ENCODE peak calls at places on chromosomes 13 and 19, in eight cellular contexts. W is psoas muscle, P is heart right ventricle, Q is ascending aorta, V is lower lobe of right lung, Y is endothelial cell of umbilical vein, J is left lung, U is IMR-90. L is an unnamed sample.
A peak's percentile ranks its signal among the peaks of the same experiment; 100 is the strongest.

GRCh38 chr19:49921871-49922755 is 6.9 kb upstream of the ATF5 start:
- DNase-seq in U (peak; percentile 81), J (no peak), V (no peak), W (peak; percentile 65), Q (no peak), P (no peak), Y (no peak), L (no peak)

GRCh38 chr19:590396-590745 is 690 bp downstream of the HCN2 start:
- DNase-seq in V (no peak), Y (no peak), W (no peak), Q (no peak), P (no peak), U (peak; percentile 30), J (no peak), L (no peak)

GRCh38 chr13:113275387-113275786 is 21.7 kb upstream of the LAMP1 start:
- DNase-seq in V (no peak), Y (peak; percentile 74), J (no peak), Q (no peak), W (peak; percentile 66), P (no peak), U (peak; percentile 75), L (peak; percentile 37)

GRCh38 chr19:12365372-12366162 is at the start of gene ZNF442:
- DNase-seq in P (peak; percentile 99), Q (peak; percentile 98), J (peak; percentile 97), Y (peak; percentile 93), V (peak; percentile 94), W (peak; percentile 98), U (peak; percentile 93), L (peak; percentile 95)

GRCh38 chr19:51027873-51028272 is 1.5 kb upstream of the KLK11 start:
- DNase-seq in Q (no peak), Y (no peak), J (no peak), P (no peak), W (no peak), U (no peak), V (no peak), L (no peak)

GRCh38 chr19:10149427-10149826 is 29.7 kb upstream of the EIF3G start:
- DNase-seq in P (no peak), V (no peak), U (no peak), Y (no peak), W (no peak), Q (no peak), J (no peak), L (no peak)

GRCh38 chr13:41137951-41138350 is 5.3 kb upstream of the KBTBD6 start:
- DNase-seq in Y (no peak), W (no peak), P (no peak), V (no peak), Q (no peak), U (peak; percentile 81), J (no peak), L (no peak)

GRCh38 chr13:26965976-26966375 is 205.4 kb upstream of the GPR12 start:
- DNase-seq in W (peak; percentile 69), Y (no peak), Q (no peak), J (no peak), U (peak; percentile 93), V (peak; percentile 45), P (peak; percentile 87), L (no peak)

DNA sequence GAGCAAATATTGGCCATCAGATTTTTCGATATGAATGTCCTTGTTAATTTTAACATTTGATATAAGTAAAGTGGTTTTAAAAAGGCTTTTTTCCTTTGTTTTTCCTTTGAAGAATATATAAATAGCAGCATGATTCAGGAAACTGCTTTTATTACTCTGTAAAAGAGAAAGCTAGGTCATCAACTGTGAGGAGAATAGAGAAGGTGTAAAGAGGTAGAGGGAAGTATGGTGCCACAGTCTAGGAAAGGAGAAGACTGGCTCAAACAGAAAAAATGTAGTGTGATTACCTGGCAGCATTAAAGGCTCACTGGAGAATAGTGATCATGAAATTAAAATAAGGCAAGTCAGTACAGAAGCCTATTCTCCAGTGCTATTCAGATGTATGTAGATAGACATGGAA is 1115.8 kb upstream of the PCDH9 start:
- DNase-seq in P (no peak), Y (no peak), J (no peak), W (no peak), V (no peak), U (no peak), Q (no peak), L (no peak)
- TF ChIP-seq CTCF in P (no peak), Y (no peak), J (no peak), W (no peak), V (no peak), U (no peak), Q (no peak), L (no peak)

DNA sequence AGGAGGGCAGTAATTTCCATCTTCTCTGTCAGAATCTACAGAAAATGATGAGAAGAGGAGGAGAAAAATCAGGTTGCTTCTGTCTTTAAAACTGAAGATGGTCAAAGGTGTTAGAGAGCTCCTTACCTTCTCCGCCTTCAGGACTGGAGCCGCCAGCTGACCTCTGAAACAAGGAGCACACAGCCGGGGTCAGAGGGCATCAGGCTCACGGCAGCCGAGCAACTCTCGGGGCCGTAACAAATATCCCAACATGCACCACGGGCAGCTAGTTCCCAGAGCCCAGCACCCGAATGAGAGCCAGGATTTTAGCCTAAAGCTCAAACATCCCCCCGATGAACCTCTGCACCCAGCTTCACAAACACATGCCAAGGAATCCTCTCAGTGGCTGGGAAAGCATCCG is 27.6 kb downstream of the CAPS start:
- DNase-seq in P (no peak), U (no peak), V (no peak), J (no peak), W (no peak), Y (no peak), Q (no peak), L (no peak)
- H3K4me1 ChIP-seq in P (peaks cover 37% of the 10 kb centered on the region), U (peaks cover 31% of the 10 kb centered on the region), V (peaks cover 8% of the 10 kb centered on the region), J (peaks cover under 1% of the 10 kb centered on the region), W (peaks cover 9% of the 10 kb centered on the region), Y (no peaks in the 10 kb centered on the region), Q (no peaks in the 10 kb centered on the region), L (peaks cover 15% of the 10 kb centered on the region)

DNA sequence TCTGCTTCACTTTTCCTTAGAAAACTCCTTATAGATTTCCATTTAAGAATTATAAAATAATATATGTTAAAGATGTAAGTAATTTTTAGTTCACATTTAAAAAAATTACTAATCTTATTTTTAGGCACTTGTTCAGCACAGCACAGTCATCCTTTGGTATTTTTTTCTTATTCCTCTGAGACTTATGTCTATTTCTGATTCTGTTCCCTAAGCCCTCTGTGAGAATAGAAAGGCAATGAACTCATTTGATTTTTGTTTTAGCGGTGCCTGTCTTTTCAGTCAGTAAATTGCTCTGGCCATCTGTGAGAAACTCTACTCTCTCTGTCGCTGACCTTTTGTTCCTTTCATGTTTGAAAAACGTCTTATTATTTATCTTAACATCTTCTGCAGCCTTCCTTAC is 168.1 kb downstream of the PCDH17 start:
- DNase-seq in V (no peak), Y (no peak), W (no peak), P (no peak), U (no peak), J (no peak), Q (no peak), L (no peak)
- TF ChIP-seq CTCF in V (no peak), Y (no peak), W (no peak), P (no peak), U (no peak), J (no peak), Q (no peak), L (no peak)

GRCh38 chr13:23468811-23469210 is 35.3 kb upstream of the SACS start:
- DNase-seq in P (no peak), U (no peak), Q (no peak), J (no peak), Y (no peak), V (no peak), W (no peak), L (no peak)

GRCh38 chr13:23472189-23472588 is 38.7 kb upstream of the SACS start:
- DNase-seq in V (no peak), J (no peak), Y (no peak), Q (no peak), W (no peak), U (no peak), P (no peak), L (no peak)

GRCh38 chr13:23467932-23468278 is 34.4 kb upstream of the SACS start:
- DNase-seq in Y (no peak), J (no peak), W (no peak), P (no peak), V (no peak), U (no peak), Q (no peak), L (no peak)

GRCh38 chr13:23470706-23471610 is 37.5 kb upstream of the SACS start:
- DNase-seq in P (no peak), Q (no peak), V (no peak), W (no peak), J (no peak), U (no peak), Y (no peak), L (no peak)

GRCh38 chr13:23469901-23470525 is 36.5 kb upstream of the SACS start:
- DNase-seq in W (no peak), V (no peak), P (no peak), Q (no peak), J (no peak), Y (no peak), U (peak; percentile 83), L (no peak)
- H3K4me1 ChIP-seq in W (peaks cover 14% of the 10 kb centered on the region), V (peaks cover 7% of the 10 kb centered on the region), P (peaks cover 18% of the 10 kb centered on the region), Q (no peaks in the 10 kb centered on the region), J (peaks cover 3% of the 10 kb centered on the region), Y (peaks cover 7% of the 10 kb centered on the region), U (peaks cover 15% of the 10 kb centered on the region), L (peaks cover 6% of the 10 kb centered on the region)

DNA sequence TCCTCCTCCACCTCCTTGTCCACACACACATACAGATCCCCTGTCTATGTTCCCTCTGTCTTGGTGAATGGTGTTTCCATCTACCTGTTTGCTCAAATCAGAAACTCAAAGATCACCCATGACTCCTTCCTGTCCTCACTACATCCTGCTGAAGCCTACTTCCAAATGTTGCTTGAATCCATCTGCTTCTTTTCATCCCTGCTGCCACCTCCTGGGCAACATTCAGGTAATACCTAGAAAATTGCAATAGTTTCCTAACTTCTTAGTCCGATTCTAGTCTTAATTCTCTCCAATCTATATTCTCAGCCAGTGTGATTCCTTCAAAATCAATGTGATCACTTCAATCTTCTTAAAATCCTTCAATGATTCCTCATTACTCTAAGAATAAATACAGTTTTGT is 155.5 kb upstream of the STARD13 start:
- DNase-seq in J (no peak), W (no peak), Y (peak; percentile 12), U (peak; percentile 47), P (no peak), Q (no peak), V (no peak), L (no peak)
- TF ChIP-seq CTCF in J (no peak), W (no peak), Y (no peak), U (peak; percentile 22), P (peak; percentile 15), Q (no peak), V (no peak), L (no peak)

L was measured in gastrocnemius medialis.